ENCODE peak calls at places on chromosome 3, in six cellular contexts. H, B, R, D, U and W are unnamed samples.

GRCh38 chr3:83934208-83935150 is 1024.3 kb upstream of the CADM2 start:
- DNase-seq in H (no peak), B (no peak), R (no peak), D (peak), U (no peak), W (no peak)

GRCh38 chr3:171346582-171346981 is 113.6 kb downstream of the TNIK start:
- DNase-seq in H (no peak), B (no peak), R (no peak), D (no peak), U (no peak), W (no peak)

GRCh38 chr3:120743081-120743365 is 479 bp downstream of the GTF2E1 start:
- DNase-seq in H (no peak), B (peak), R (no peak), D (no peak), U (no peak), W (no peak)

GRCh38 chr3:50708620-50709019 is 33.9 kb downstream of the DOCK3 start:
- DNase-seq in H (no peak), B (no peak), R (no peak), D (peak), U (no peak), W (peak)

GRCh38 chr3:46669191-46669999 is 24.1 kb downstream of the ALS2CL start:
- DNase-seq in H (no peak), B (no peak), R (no peak), D (no peak), U (peak), W (no peak)

GRCh38 chr3:174859109-174859735 is at the start of gene NAALADL2:
- DNase-seq in H (no peak), B (no peak), R (no peak), D (peak), U (no peak), W (no peak)

GRCh38 chr3:158532099-158532734 is 38.8 kb upstream of the MLF1 start:
- DNase-seq in H (peak), B (peak), R (peak), D (peak), U (no peak), W (peak)

GRCh38 chr3:53100818-53101466 is 29.3 kb downstream of the RFT1 start:
- DNase-seq in H (no peak), B (no peak), R (no peak), D (no peak), U (no peak), W (no peak)

GRCh38 chr3:184459355-184459754 is 79.5 kb downstream of the CHRD start:
- DNase-seq in H (no peak), B (no peak), R (no peak), D (no peak), U (peak), W (no peak)

GRCh38 chr3:171356251-171356650 is 104.0 kb downstream of the TNIK start:
- DNase-seq in H (no peak), B (no peak), R (no peak), D (no peak), U (no peak), W (no peak)

GRCh38 chr3:141250342-141250741 is 18.7 kb downstream of the PXYLP1 start:
- DNase-seq in H (no peak), B (no peak), R (no peak), D (no peak), U (no peak), W (no peak)

GRCh38 chr3:8985411-8985831 is 22.1 kb upstream of the RAD18 start:
- DNase-seq in H (no peak), B (no peak), R (no peak), D (no peak), U (no peak), W (no peak)

GRCh38 chr3:113218011-113218678 is 6.8 kb downstream of the BOC start:
- DNase-seq in H (no peak), B (no peak), R (no peak), D (no peak), U (no peak), W (no peak)

GRCh38 chr3:32712506-32713055 is 27.6 kb downstream of the CNOT10 start:
- DNase-seq in H (no peak), B (no peak), R (no peak), D (no peak), U (no peak), W (no peak)

GRCh38 chr3:184333190-184333589 is 4.2 kb upstream of the FAM131A start:
- DNase-seq in H (no peak), B (no peak), R (no peak), D (no peak), U (no peak), W (no peak)

GRCh38 chr3:57434041-57434440 is 110.1 kb downstream of the DNAH12 start:
- DNase-seq in H (peak), B (no peak), R (no peak), D (no peak), U (no peak), W (peak)

GRCh38 chr3:142269777-142270176 is 44.4 kb upstream of the GK5 start:
- DNase-seq in H (no peak), B (no peak), R (no peak), D (no peak), U (no peak), W (no peak)

GRCh38 chr3:35194666-35195065 is 444.7 kb upstream of the ARPP21 start:
- DNase-seq in H (no peak), B (no peak), R (no peak), D (no peak), U (no peak), W (no peak)

GRCh38 chr3:129398803-129399144 is 29.7 kb downstream of the EFCAB12 start:
- DNase-seq in H (no peak), B (no peak), R (no peak), D (no peak), U (no peak), W (no peak)

GRCh38 chr3:42043116-42043796 is 47.9 kb upstream of the TRAK1 start:
- DNase-seq in H (no peak), B (no peak), R (peak), D (peak), U (peak), W (no peak)

GRCh38 chr3:65412591-65412990 is 626.1 kb downstream of the MAGI1 start:
- DNase-seq in H (no peak), B (peak), R (peak), D (peak), U (peak), W (peak)